ENCODE peak calls at places on chromosomes 13 and 19, in five cellular contexts. L, V, E, A and S are unnamed samples.

GRCh38 chr13:43664700-43665191 is 122.0 kb downstream of the ENOX1 start:
- DNase-seq in E (no peak), V (no peak), A (no peak), L (no peak), S (no peak)

GRCh38 chr13:113631341-113632095 is 26.5 kb downstream of the ATP4B start:
- DNase-seq in V (no peak), L (no peak), A (no peak), E (no peak), S (peak; percentile 42)

GRCh38 chr19:3207466-3208242 is 16.8 kb upstream of the CELF5 start:
- DNase-seq in E (no peak), A (no peak), L (peak; percentile 72), V (peak; percentile 74), S (no peak)

GRCh38 chr13:45137501-45137880 is 17.2 kb downstream of the GTF2F2 start:
- DNase-seq in E (no peak), V (no peak), L (no peak), A (no peak), S (no peak)

GRCh38 chr13:36006347-36006746 is 124.8 kb downstream of the DCLK1 start:
- DNase-seq in E (no peak), L (no peak), V (no peak), A (no peak), S (no peak)

GRCh38 chr19:16899566-16900075 is 10.8 kb downstream of the F2RL3 start:
- DNase-seq in E (peak; percentile 35), A (no peak), L (peak; percentile 65), V (peak; percentile 72), S (no peak)

GRCh38 chr19:48844472-48844871 is 8.2 kb upstream of the HSD17B14 start:
- DNase-seq in V (no peak), A (no peak), E (peak; percentile 67), L (peak; percentile 88), S (no peak)

GRCh38 chr13:45167611-45168554 is 33.0 kb downstream of the KCTD4 start:
- DNase-seq in V (no peak), E (peak; percentile 85), L (no peak), A (peak; percentile 4), S (peak; percentile 81)

GRCh38 chr13:110818747-110819146 is 96.1 kb downstream of the ANKRD10 start:
- DNase-seq in V (peak; percentile 34), E (no peak), A (no peak), L (no peak), S (no peak)

GRCh38 chr13:89514534-89515312 is 1832.8 kb upstream of the MIR17HG start:
- DNase-seq in E (no peak), L (no peak), V (no peak), A (no peak), S (no peak)

GRCh38 chr19:39145180-39145953 is 19.8 kb downstream of the PAK4 start:
- DNase-seq in E (no peak), L (no peak), A (no peak), V (no peak), S (no peak)

GRCh38 chr19:11377756-11378155 is 3.3 kb downstream of the SWSAP1 start:
- DNase-seq in E (no peak), L (no peak), V (no peak), A (no peak), S (no peak)

GRCh38 chr13:111451402-111451801 is 131.0 kb downstream of the TEX29 start:
- DNase-seq in A (no peak), L (no peak), E (no peak), V (no peak), S (no peak)

GRCh38 chr13:101868585-101869469 is 416.4 kb downstream of the ITGBL1 start:
- DNase-seq in A (no peak), E (no peak), V (no peak), L (no peak), S (no peak)

GRCh38 chr13:99895428-99895998 is 76.1 kb downstream of the ZIC5 start:
- DNase-seq in L (no peak), A (no peak), V (no peak), E (no peak), S (no peak)

GRCh38 chr19:18762125-18763023 is 28.7 kb downstream of the COMP start:
- DNase-seq in A (peak; percentile 51), L (no peak), V (no peak), E (peak; percentile 26), S (peak; percentile 96)

GRCh38 chr13:105035092-105035491 is 1500.4 kb downstream of the EFNB2 start:
- DNase-seq in V (no peak), A (no peak), L (no peak), E (no peak), S (no peak)

GRCh38 chr13:99496322-99497142 is 4.7 kb upstream of the TM9SF2 start:
- DNase-seq in L (peak; percentile 13), E (peak; percentile 36), V (no peak), A (peak; percentile 50), S (no peak)

GRCh38 chr13:90709329-90709728 is 638.2 kb upstream of the MIR17HG start:
- DNase-seq in A (no peak), V (no peak), E (no peak), L (no peak), S (no peak)

GRCh38 chr19:53971608-53972007 is 8.9 kb downstream of the CACNG8 start:
- DNase-seq in E (no peak), L (no peak), V (no peak), A (no peak), S (no peak)

GRCh38 chr19:55165952-55166529 is 372 bp downstream of the DNAAF3 start:
- DNase-seq in A (no peak), L (peak; percentile 60), V (peak; percentile 91), E (peak; percentile 86), S (no peak)

GRCh38 chr19:35845215-35846037 is 6.9 kb downstream of the NPHS1 start:
- DNase-seq in A (no peak), V (peak; percentile 74), E (peak; percentile 22), L (peak; percentile 94), S (no peak)

GRCh38 chr13:53217221-53217620 is 188.6 kb downstream of the OLFM4 start:
- DNase-seq in E (no peak), L (no peak), V (no peak), A (no peak), S (no peak)

GRCh38 chr13:19088416-19088815 is 93.2 kb downstream of the TUBA3C start:
- DNase-seq in L (no peak), V (no peak), A (no peak), E (no peak), S (no peak)

GRCh38 chr19:5719274-5719960 is 529 bp downstream of the LONP1 start:
- DNase-seq in V (peak; percentile 49), A (no peak), L (peak; percentile 8), E (no peak), S (peak; percentile 32)

GRCh38 chr13:113635048-113635420 is 23.0 kb downstream of the ATP4B start:
- DNase-seq in V (no peak), E (no peak), L (no peak), A (no peak), S (peak; percentile 43)

GRCh38 chr13:110486061-110486780 is 75.3 kb downstream of the RAB20 start:
- DNase-seq in V (peak; percentile 58), E (no peak), L (no peak), A (no peak), S (no peak)

GRCh38 chr19:10603873-10604459 is 16.9 kb upstream of the AP1M2 start:
- DNase-seq in E (no peak), L (no peak), V (no peak), A (no peak), S (no peak)

GRCh38 chr19:16386619-16387240 is 62.1 kb downstream of the KLF2 start:
- DNase-seq in V (no peak), E (peak; percentile 27), A (no peak), L (peak; percentile 66), S (no peak)

GRCh38 chr19:32809254-32809653 is 60.3 kb downstream of the SLC7A9 start:
- DNase-seq in E (no peak), V (no peak), A (no peak), L (no peak), S (no peak)

GRCh38 chr13:112686364-112686763 is 3.5 kb upstream of the ATP11A start:
- DNase-seq in E (no peak), V (peak; percentile 24), L (no peak), A (no peak), S (peak; percentile 43)

GRCh38 chr19:51547397-51548212 is 16.1 kb upstream of the SIGLEC6 start:
- DNase-seq in L (peak; percentile 56), V (no peak), A (no peak), E (no peak), S (no peak)

GRCh38 chr19:8457802-8458201 is 13.0 kb downstream of the HNRNPM start:
- DNase-seq in A (no peak), L (no peak), E (no peak), V (no peak), S (no peak)
- H3K4me1 ChIP-seq in A (peaks cover 99% of the 10 kb centered on the region), L (no peaks in the 10 kb centered on the region), E (peaks cover 10% of the 10 kb centered on the region), V (peaks cover 14% of the 10 kb centered on the region), S (peaks cover 2% of the 10 kb centered on the region)

GRCh38 chr13:27259831-27260230 is 8.5 kb downstream of the RPL21 start:
- DNase-seq in V (no peak), A (no peak), E (no peak), L (no peak), S (no peak)

GRCh38 chr13:27258637-27259377 is 7.4 kb downstream of the RPL21 start:
- DNase-seq in V (no peak), L (no peak), E (no peak), A (no peak), S (no peak)

GRCh38 chr13:27257233-27257568 is 5.8 kb downstream of the RPL21 start:
- DNase-seq in L (no peak), E (no peak), A (no peak), V (no peak), S (no peak)

GRCh38 chr13:27261376-27261775 is 9.3 kb upstream of the RASL11A start:
- DNase-seq in L (no peak), A (no peak), E (no peak), V (no peak), S (no peak)

GRCh38 chr13:27257648-27258253 is 6.4 kb downstream of the RPL21 start:
- DNase-seq in E (no peak), L (no peak), V (no peak), A (no peak), S (no peak)
- TF ChIP-seq POLR2A in E (no peak), L (peak; percentile 68), V (peak; percentile 92), A (no peak), S (no peak)

GRCh38 chr19:14515501-14516047 is 2.6 kb downstream of the DNAJB1 start:
- DNase-seq in A (no peak), E (no peak), L (no peak), V (no peak), S (no peak)
- H3K4me1 ChIP-seq in A (peaks cover 31% of the 10 kb centered on the region), E (peaks cover 48% of the 10 kb centered on the region), L (peaks cover 60% of the 10 kb centered on the region), V (no peaks in the 10 kb centered on the region), S (peaks cover 17% of the 10 kb centered on the region)

DNA sequence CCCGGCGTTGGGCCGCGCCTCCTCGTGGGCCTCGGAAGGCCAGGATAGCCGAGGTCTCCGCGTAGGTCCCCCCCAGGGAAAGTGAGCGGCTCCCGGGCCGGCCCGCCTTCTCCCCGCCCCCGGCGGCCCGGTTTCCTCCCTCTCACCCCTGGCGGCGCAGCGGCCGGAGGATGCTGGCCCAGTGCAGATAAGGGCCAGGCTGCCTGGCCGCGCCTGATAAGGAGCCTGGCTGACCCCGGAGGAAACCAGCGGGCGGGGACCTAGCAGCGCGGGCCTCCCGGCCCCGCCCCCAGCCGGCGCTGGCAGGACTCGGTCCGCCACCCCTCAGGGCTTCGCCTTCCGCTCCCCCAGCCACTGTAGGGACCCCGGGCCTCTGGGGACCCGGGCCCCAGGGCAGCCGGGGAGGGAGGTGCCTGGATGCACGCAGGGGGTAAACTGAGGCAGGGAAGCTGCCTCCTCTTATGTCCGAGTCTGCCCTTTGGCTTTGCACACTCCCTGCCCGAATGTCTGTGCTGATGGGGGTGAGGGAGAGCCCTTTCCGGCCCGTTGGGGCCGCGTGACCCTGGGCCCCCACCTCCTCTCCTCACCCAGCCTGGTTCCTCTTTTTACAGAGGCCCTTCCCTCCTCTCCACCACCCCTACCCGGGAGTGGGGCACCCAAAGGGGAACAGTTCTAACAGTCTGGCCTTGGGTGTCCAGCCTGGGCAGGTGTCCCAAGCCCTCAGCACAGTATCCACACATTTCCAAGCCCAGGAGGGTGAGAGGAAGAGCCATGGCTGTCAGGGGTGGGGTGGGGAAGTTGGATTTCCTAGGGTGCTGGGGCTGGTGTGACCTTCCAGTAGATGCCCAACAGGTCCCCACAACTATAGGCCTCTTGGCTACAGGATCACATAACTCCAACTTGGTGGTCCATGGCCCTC is at the start of gene LYL1:
- DNase-seq in V (peak; percentile 77), L (peak; percentile 93), A (peak; percentile 40), E (no peak), S (no peak)
- TF ChIP-seq POLR2A in V (no peak), L (peak; percentile 66), A (no peak), E (no peak), S (no peak)